ENCODE peak calls at places on chromosome 4, in six cellular contexts. T is stimulated activated CD8-positive, alpha-beta memory T cell treated with anti-CD3 and anti-CD28 coated beads, Interleukin-15, amount 100 ng/mL, for 1 hour; J is lung microvascular endothelial cell; S is neural crest cell; B is WERI-Rb-1; C is coronary artery. L is an unnamed sample.

GRCh38 chr4:88659061-88659889 is 38.4 kb downstream of the NAP1L5 start:
- DNase-seq in T (no peak), J (peak; percentile 82), S (no peak), B (peak; percentile 71), C (no peak), L (no peak)

GRCh38 chr4:87188932-87189331 is 31.5 kb downstream of the KLHL8 start:
- DNase-seq in T (no peak), J (peak; percentile 19), S (no peak), B (no peak), C (no peak), L (no peak)

GRCh38 chr4:113181289-113182007 is 132.0 kb downstream of the ANK2 start:
- DNase-seq in T (no peak), J (no peak), S (no peak), B (peak; percentile 80), C (no peak), L (no peak)

GRCh38 chr4:11614426-11614825 is 185.7 kb upstream of the HS3ST1 start:
- DNase-seq in T (no peak), J (peak; percentile 55), S (no peak), B (no peak), C (no peak), L (no peak)

GRCh38 chr4:100208964-100209363 is 18.7 kb upstream of the DDIT4L start:
- DNase-seq in T (no peak), J (no peak), S (no peak), B (no peak), C (no peak), L (no peak)

GRCh38 chr4:10205223-10205622 is 88.6 kb upstream of the WDR1 start:
- DNase-seq in T (no peak), J (peak; percentile 17), S (no peak), B (no peak), C (no peak), L (no peak)

GRCh38 chr4:147769386-147769785 is 37.5 kb downstream of the ARHGAP10 start:
- DNase-seq in T (no peak), J (peak; percentile 84), S (no peak), B (no peak), C (no peak), L (no peak)

GRCh38 chr4:161601011-161601410 is 562.8 kb downstream of the FSTL5 start:
- DNase-seq in T (no peak), J (no peak), S (no peak), B (no peak), C (no peak), L (no peak)

GRCh38 chr4:3229964-3230363 is 19.0 kb upstream of the MSANTD1 start:
- DNase-seq in T (no peak), J (no peak), S (no peak), B (no peak), C (no peak), L (peak; percentile 36)

GRCh38 chr4:188960411-188961093 is 821.3 kb downstream of the TRIML1 start:
- DNase-seq in T (no peak), J (no peak), S (no peak), B (no peak), C (no peak), L (no peak)

GRCh38 chr4:148056879-148057278 is 325.0 kb downstream of the ARHGAP10 start:
- DNase-seq in T (peak; percentile 35), J (peak; percentile 61), S (no peak), B (no peak), C (no peak), L (peak; percentile 50)

GRCh38 chr4:139782926-139783542 is 117.4 kb downstream of the MGST2 start:
- DNase-seq in T (no peak), J (no peak), S (no peak), B (no peak), C (no peak), L (no peak)

GRCh38 chr4:151025759-151026158 is 10.7 kb upstream of the LRBA start:
- DNase-seq in T (no peak), J (no peak), S (no peak), B (peak; percentile 55), C (no peak), L (no peak)

GRCh38 chr4:2257361-2258001 is 4.4 kb downstream of the MXD4 start:
- DNase-seq in T (no peak), J (no peak), S (no peak), B (no peak), C (peak; percentile 76), L (peak; percentile 29)

GRCh38 chr4:155353923-155354540 is 22.7 kb downstream of the MAP9 start:
- DNase-seq in T (no peak), J (peak; percentile 51), S (peak; percentile 66), B (peak; percentile 81), C (peak; percentile 73), L (peak; percentile 87)

GRCh38 chr4:40555176-40555900 is 74.3 kb downstream of the RBM47 start:
- DNase-seq in T (no peak), J (no peak), S (no peak), B (peak; percentile 71), C (no peak), L (no peak)

GRCh38 chr4:71487324-71487677 is 148.5 kb downstream of the SLC4A4 start:
- DNase-seq in T (no peak), J (no peak), S (peak; percentile 6), B (no peak), C (no peak), L (no peak)

GRCh38 chr4:70515342-70516245 is 2.8 kb upstream of the AMTN start:
- DNase-seq in T (no peak), J (no peak), S (no peak), B (no peak), C (no peak), L (no peak)

GRCh38 chr4:150211016-150211415 is 132.8 kb downstream of the DCLK2 start:
- DNase-seq in T (no peak), J (no peak), S (no peak), B (no peak), C (no peak), L (no peak)

GRCh38 chr4:2478220-2478619 is 9.3 kb downstream of the RNF4 start:
- DNase-seq in T (no peak), J (no peak), S (no peak), B (no peak), C (no peak), L (no peak)

GRCh38 chr4:185426960-185427688 is 1.4 kb upstream of the UFSP2 start:
- DNase-seq in T (no peak), J (no peak), S (no peak), B (no peak), C (no peak), L (no peak)

GRCh38 chr4:186485621-186486062 is 69.7 kb downstream of the MTNR1A start:
- DNase-seq in T (no peak), J (no peak), S (peak; percentile 36), B (no peak), C (no peak), L (no peak)

GRCh38 chr4:6788123-6788522 is 5.6 kb downstream of the KIAA0232 start:
- DNase-seq in T (no peak), J (no peak), S (no peak), B (no peak), C (no peak), L (no peak)

GRCh38 chr4:40288547-40288946 is 46.6 kb upstream of the CHRNA9 start:
- DNase-seq in T (no peak), J (no peak), S (no peak), B (no peak), C (no peak), L (no peak)

GRCh38 chr4:81405900-81406401 is 65.8 kb downstream of the RASGEF1B start:
- DNase-seq in T (peak; percentile 18), J (peak; percentile 75), S (peak; percentile 58), B (peak; percentile 31), C (no peak), L (no peak)

GRCh38 chr4:127732623-127733199 is 2.5 kb downstream of the SLC25A31 start:
- DNase-seq in T (no peak), J (peak; percentile 49), S (no peak), B (no peak), C (no peak), L (no peak)

GRCh38 chr4:45078201-45078600 is 351.8 kb upstream of the GNPDA2 start:
- DNase-seq in T (no peak), J (no peak), S (no peak), B (no peak), C (no peak), L (no peak)